ENCODE peak calls at places on chromosome X, in four cellular contexts. One of them, this sample, is unnamed.

GRCh38 chrX:131306602-131307001 is 17.5 kb upstream of the IGSF1 start:
- DNase-seq in hippocampal formation: no peak
- DNase-seq in tibial nerve: no peak
- DNase-seq in nucleus accumbens: no peak
- DNase-seq in this sample: no peak

GRCh38 chrX:81120270-81120935 is 81.3 kb downstream of the HMGN5 start:
- DNase-seq in tibial nerve: no peak
- DNase-seq in hippocampal formation: no peak
- DNase-seq in nucleus accumbens: no peak
- DNase-seq in this sample: no peak

GRCh38 chrX:13533726-13534125 is 35.7 kb upstream of the EGFL6 start:
- DNase-seq in hippocampal formation: no peak
- DNase-seq in tibial nerve: no peak
- DNase-seq in nucleus accumbens: no peak
- DNase-seq in this sample: no peak

GRCh38 chrX:115563633-115564182 is 2.7 kb downstream of the PLS3 start:
- DNase-seq in hippocampal formation: no peak
- DNase-seq in nucleus accumbens: no peak
- DNase-seq in tibial nerve: no peak
- DNase-seq in this sample: peak; percentile 31

GRCh38 chrX:41473936-41474725 is 27.0 kb downstream of the NYX start:
- DNase-seq in hippocampal formation: no peak
- DNase-seq in tibial nerve: no peak
- DNase-seq in nucleus accumbens: no peak
- DNase-seq in this sample: no peak

GRCh38 chrX:103789004-103789403 is 12.4 kb downstream of the PLP1 start:
- DNase-seq in nucleus accumbens: no peak
- DNase-seq in tibial nerve: no peak
- DNase-seq in hippocampal formation: no peak
- DNase-seq in this sample: no peak

GRCh38 chrX:23008431-23009099 is 8.8 kb downstream of the DDX53 start:
- DNase-seq in nucleus accumbens: no peak
- DNase-seq in tibial nerve: no peak
- DNase-seq in hippocampal formation: no peak
- DNase-seq in this sample: peak; percentile 20

GRCh38 chrX:16212436-16212835 is 45.2 kb downstream of the MAGEB17 start:
- DNase-seq in nucleus accumbens: no peak
- DNase-seq in tibial nerve: no peak
- DNase-seq in hippocampal formation: no peak
- DNase-seq in this sample: no peak

GRCh38 chrX:24410514-24411189 is 50.2 kb downstream of the SUPT20HL1 start:
- DNase-seq in nucleus accumbens: no peak
- DNase-seq in tibial nerve: no peak
- DNase-seq in hippocampal formation: no peak
- DNase-seq in this sample: no peak